ENCODE peak calls at places on chromosomes 13 and 19, in four cellular contexts. One of them, this sample, is unnamed.

GRCh38 chr13:46667687-46668281 is 114.8 kb downstream of the LRCH1 start:
- DNase-seq in GM12878: no peak
- DNase-seq in HepG2: no peak
- DNase-seq in K562: no peak
- DNase-seq in this sample: no peak

GRCh38 chr13:39462906-39463305 is 140.1 kb downstream of the LHFPL6 start:
- DNase-seq in GM12878: no peak
- DNase-seq in HepG2: no peak
- DNase-seq in K562: no peak
- DNase-seq in this sample: no peak

GRCh38 chr13:27442071-27442647 is 8.2 kb downstream of the MTIF3 start:
- DNase-seq in GM12878: no peak
- DNase-seq in HepG2: no peak
- DNase-seq in K562: no peak
- DNase-seq in this sample: no peak

GRCh38 chr19:6060600-6061391 is 49.5 kb downstream of the RFX2 start:
- DNase-seq in GM12878: no peak
- DNase-seq in HepG2: no peak
- DNase-seq in K562: peak; percentile 94
- DNase-seq in this sample: peak; percentile 78

GRCh38 chr19:29708553-29709439 is 6.3 kb downstream of the C19orf12 start:
- DNase-seq in GM12878: no peak
- DNase-seq in HepG2: peak; percentile 79
- DNase-seq in K562: no peak
- DNase-seq in this sample: no peak

GRCh38 chr13:24280722-24281121 is 28.7 kb upstream of the C1QTNF9 start:
- DNase-seq in GM12878: peak; percentile 30
- DNase-seq in HepG2: no peak
- DNase-seq in K562: no peak
- DNase-seq in this sample: no peak

GRCh38 chr13:37127706-37128241 is 22.3 kb upstream of the CSNK1A1L start:
- DNase-seq in GM12878: no peak
- DNase-seq in HepG2: no peak
- DNase-seq in K562: no peak
- DNase-seq in this sample: no peak

GRCh38 chr13:27953671-27954405 is 15.3 kb downstream of the CDX2 start:
- DNase-seq in GM12878: no peak
- DNase-seq in HepG2: peak; percentile 19
- DNase-seq in K562: peak; percentile 66
- DNase-seq in this sample: peak; percentile 90

GRCh38 chr13:32585625-32586021 is 629 bp upstream of the PDS5B start:
- DNase-seq in GM12878: no peak
- DNase-seq in HepG2: no peak
- DNase-seq in K562: no peak
- DNase-seq in this sample: no peak

GRCh38 chr13:111493468-111493867 is 173.0 kb downstream of the TEX29 start:
- DNase-seq in GM12878: no peak
- DNase-seq in HepG2: no peak
- DNase-seq in K562: no peak
- DNase-seq in this sample: no peak

GRCh38 chr19:21856751-21857150 is 20.8 kb upstream of the ZNF43 start:
- DNase-seq in GM12878: no peak
- DNase-seq in HepG2: no peak
- DNase-seq in K562: no peak
- DNase-seq in this sample: no peak

GRCh38 chr13:49554387-49554786 is 31.0 kb downstream of the RCBTB1 start:
- DNase-seq in GM12878: no peak
- DNase-seq in HepG2: no peak
- DNase-seq in K562: no peak
- DNase-seq in this sample: no peak

GRCh38 chr13:32657309-32657708 is 71.1 kb downstream of the PDS5B start:
- DNase-seq in GM12878: no peak
- DNase-seq in HepG2: no peak
- DNase-seq in K562: no peak
- DNase-seq in this sample: no peak

GRCh38 chr13:52104624-52105023 is 24.2 kb downstream of the NEK5 start:
- DNase-seq in GM12878: no peak
- DNase-seq in HepG2: peak; percentile 78
- DNase-seq in K562: no peak
- DNase-seq in this sample: no peak

GRCh38 chr13:88063741-88064140 is 392.6 kb downstream of the SLITRK5 start:
- DNase-seq in GM12878: no peak
- DNase-seq in HepG2: no peak
- DNase-seq in K562: no peak
- DNase-seq in this sample: no peak

GRCh38 chr19:41705393-41706174 is 2.8 kb upstream of the CEACAM5 start:
- DNase-seq in GM12878: no peak
- DNase-seq in HepG2: no peak
- DNase-seq in K562: peak; percentile 35
- DNase-seq in this sample: no peak

GRCh38 chr19:10503002-10503789 is at the start of gene KEAP1:
- DNase-seq in GM12878: no peak
- DNase-seq in HepG2: peak; percentile 18
- DNase-seq in K562: peak; percentile 73
- DNase-seq in this sample: peak; percentile 84

GRCh38 chr13:50783940-50784339 is 59.6 kb downstream of the DLEU7 start:
- DNase-seq in GM12878: no peak
- DNase-seq in HepG2: no peak
- DNase-seq in K562: no peak
- DNase-seq in this sample: no peak

GRCh38 chr19:10747271-10747670 is 29.4 kb downstream of the DNM2 start:
- DNase-seq in GM12878: no peak
- DNase-seq in HepG2: no peak
- DNase-seq in K562: no peak
- DNase-seq in this sample: no peak

GRCh38 chr13:22451345-22451744 is 729.4 kb upstream of the SGCG start:
- DNase-seq in GM12878: no peak
- DNase-seq in HepG2: peak; percentile 3
- DNase-seq in K562: no peak
- DNase-seq in this sample: no peak

GRCh38 chr13:74487091-74487722 is 353.0 kb upstream of the KLF12 start:
- DNase-seq in GM12878: no peak
- DNase-seq in HepG2: no peak
- DNase-seq in K562: no peak
- DNase-seq in this sample: no peak

GRCh38 chr13:111625526-111626315 is 305.3 kb downstream of the TEX29 start:
- DNase-seq in GM12878: no peak
- DNase-seq in HepG2: no peak
- DNase-seq in K562: no peak
- DNase-seq in this sample: no peak

GRCh38 chr13:27012482-27013197 is 159.0 kb downstream of the USP12 start:
- DNase-seq in GM12878: no peak
- DNase-seq in HepG2: no peak
- DNase-seq in K562: no peak
- DNase-seq in this sample: no peak

GRCh38 chr13:90968510-90968909 is 379.0 kb upstream of the MIR17HG start:
- DNase-seq in GM12878: no peak
- DNase-seq in HepG2: peak; percentile 2
- DNase-seq in K562: no peak
- DNase-seq in this sample: peak; percentile 38

GRCh38 chr13:38202730-38203129 is 146.9 kb upstream of the UFM1 start:
- DNase-seq in GM12878: no peak
- DNase-seq in HepG2: no peak
- DNase-seq in K562: no peak
- DNase-seq in this sample: no peak

GRCh38 chr13:46106839-46107371 is 2.1 kb upstream of the CPB2 start:
- DNase-seq in GM12878: no peak
- DNase-seq in HepG2: no peak
- DNase-seq in K562: no peak
- DNase-seq in this sample: no peak

GRCh38 chr19:53977991-53978731 is 13.3 kb upstream of the CACNG6 start:
- DNase-seq in GM12878: no peak
- DNase-seq in HepG2: no peak
- DNase-seq in K562: peak; percentile 54
- DNase-seq in this sample: peak; percentile 93

GRCh38 chr13:102726430-102726829 is 31.6 kb upstream of the METTL21C start:
- DNase-seq in GM12878: no peak
- DNase-seq in HepG2: peak; percentile 35
- DNase-seq in K562: no peak
- DNase-seq in this sample: no peak

GRCh38 chr19:45400192-45400591 is 4.7 kb downstream of the PPP1R13L start:
- DNase-seq in GM12878: no peak
- DNase-seq in HepG2: no peak
- DNase-seq in K562: no peak
- DNase-seq in this sample: no peak

GRCh38 chr19:37077615-37077928 is 661 bp upstream of the ZNF420 start:
- DNase-seq in GM12878: no peak
- DNase-seq in HepG2: peak; percentile 3
- DNase-seq in K562: no peak
- DNase-seq in this sample: no peak

GRCh38 chr19:38191747-38192146 is 32.3 kb downstream of the DPF1 start:
- DNase-seq in GM12878: no peak
- DNase-seq in HepG2: no peak
- DNase-seq in K562: no peak
- DNase-seq in this sample: no peak

GRCh38 chr19:38194061-38194701 is 29.8 kb downstream of the DPF1 start:
- DNase-seq in GM12878: no peak
- DNase-seq in HepG2: peak; percentile 49
- DNase-seq in K562: no peak
- DNase-seq in this sample: no peak

GRCh38 chr19:38190793-38191192 is 33.2 kb downstream of the DPF1 start:
- DNase-seq in GM12878: no peak
- DNase-seq in HepG2: no peak
- DNase-seq in K562: no peak
- DNase-seq in this sample: no peak

GRCh38 chr19:38193445-38193844 is 30.6 kb downstream of the DPF1 start:
- DNase-seq in GM12878: no peak
- DNase-seq in HepG2: no peak
- DNase-seq in K562: no peak
- DNase-seq in this sample: no peak

DNA sequence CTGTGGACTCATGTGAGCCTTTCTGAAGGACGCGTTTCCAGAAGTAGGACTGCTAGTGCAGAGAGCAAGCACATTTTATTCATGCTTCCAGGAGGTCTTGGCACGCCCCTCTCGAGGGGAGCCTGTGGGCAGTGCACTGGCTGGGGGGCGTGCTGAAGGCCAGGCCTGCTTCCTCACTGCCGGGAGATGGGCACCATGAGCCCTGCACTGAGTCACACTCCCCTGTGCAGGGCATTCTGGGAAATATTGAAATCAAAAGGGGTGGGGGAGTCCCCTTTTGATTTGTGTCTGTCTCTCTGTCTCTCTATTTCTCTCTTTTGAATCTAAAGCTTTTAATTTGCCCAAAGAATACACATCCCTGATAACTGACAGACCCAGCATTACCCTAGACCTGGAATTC is 34.0 kb downstream of the DPF1 start:
- DNase-seq in GM12878: no peak
- DNase-seq in HepG2: no peak
- DNase-seq in K562: no peak
- DNase-seq in this sample: no peak
- TF ChIP-seq YY1 in GM12878: no peak
- TF ChIP-seq YY1 in HepG2: no peak
- TF ChIP-seq YY1 in K562: no peak
- TF ChIP-seq YY1 in this sample: no peak

DNA sequence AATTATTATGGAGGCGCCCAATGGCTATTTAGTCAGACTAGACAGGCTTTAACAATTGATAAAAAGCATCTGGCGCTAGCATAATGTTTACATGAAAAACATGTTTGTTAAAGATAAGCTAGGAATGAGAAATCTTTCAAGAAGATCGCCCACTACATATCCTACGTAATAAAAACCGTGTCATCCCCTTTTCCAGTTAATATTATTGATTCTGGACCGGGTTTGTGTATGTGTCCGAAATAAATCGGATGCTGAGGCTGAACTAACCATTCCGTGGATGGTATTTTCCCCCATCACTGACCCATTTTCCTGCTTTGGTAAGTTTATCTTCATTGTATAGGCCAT is 8.8 kb downstream of the COL4A1 start:
- DNase-seq in GM12878: no peak
- DNase-seq in HepG2: no peak
- DNase-seq in K562: no peak
- DNase-seq in this sample: no peak
- TF ChIP-seq SMC3 in GM12878: no peak
- TF ChIP-seq SMC3 in HepG2: no peak
- TF ChIP-seq SMC3 in K562: no peak
- TF ChIP-seq SMC3 in this sample: no peak

DNA sequence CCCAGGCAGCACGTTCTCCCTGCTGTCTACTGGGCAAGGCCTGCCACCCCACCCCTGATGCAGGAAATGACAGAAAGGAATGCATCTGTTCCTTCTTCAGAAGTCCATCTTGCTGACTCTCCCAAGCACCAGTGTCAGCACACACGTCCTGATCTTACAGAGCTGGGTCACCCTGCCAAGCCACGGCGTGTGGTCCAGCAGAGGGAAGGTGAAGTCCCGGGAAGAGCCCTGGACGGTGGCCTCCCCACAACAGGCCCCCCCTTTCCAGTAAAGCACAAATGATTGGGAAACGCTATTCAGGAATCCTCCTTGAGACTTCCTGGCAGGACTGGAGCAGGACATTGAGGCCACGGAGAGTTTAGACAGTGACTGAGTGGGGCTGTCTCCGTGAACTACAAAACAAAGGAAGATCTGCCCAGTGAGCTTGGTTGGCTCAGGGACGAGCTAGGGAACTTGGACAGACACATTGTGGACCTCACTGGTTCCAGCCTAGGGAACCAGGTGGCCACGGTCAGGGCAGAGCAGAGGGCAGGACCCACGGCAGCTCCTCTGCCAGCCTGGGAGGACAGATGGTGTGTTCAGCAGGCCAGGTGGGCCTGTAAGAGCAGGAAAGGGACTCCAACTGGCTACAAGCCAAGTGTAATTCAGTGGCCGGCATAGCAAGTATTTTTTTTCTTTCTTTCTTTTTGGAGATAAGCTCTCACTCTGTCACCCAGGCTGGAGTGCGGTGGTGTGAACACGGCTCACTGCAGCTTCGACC is 41.7 kb downstream of the ELL start:
- DNase-seq in GM12878: no peak
- DNase-seq in HepG2: no peak
- DNase-seq in K562: no peak
- DNase-seq in this sample: no peak
- TF ChIP-seq YY1 in GM12878: no peak
- TF ChIP-seq YY1 in HepG2: no peak
- TF ChIP-seq YY1 in K562: no peak
- TF ChIP-seq YY1 in this sample: no peak

GRCh38 chr13:112983428-112984196 is 14.6 kb downstream of the MCF2L start:
- DNase-seq in GM12878: no peak
- DNase-seq in HepG2: peak; percentile 27
- DNase-seq in K562: peak; percentile 22
- DNase-seq in this sample: peak; percentile 90
- TF ChIP-seq SMC3 in GM12878: no peak
- TF ChIP-seq SMC3 in HepG2: no peak
- TF ChIP-seq SMC3 in K562: no peak
- TF ChIP-seq SMC3 in this sample: no peak

DNA sequence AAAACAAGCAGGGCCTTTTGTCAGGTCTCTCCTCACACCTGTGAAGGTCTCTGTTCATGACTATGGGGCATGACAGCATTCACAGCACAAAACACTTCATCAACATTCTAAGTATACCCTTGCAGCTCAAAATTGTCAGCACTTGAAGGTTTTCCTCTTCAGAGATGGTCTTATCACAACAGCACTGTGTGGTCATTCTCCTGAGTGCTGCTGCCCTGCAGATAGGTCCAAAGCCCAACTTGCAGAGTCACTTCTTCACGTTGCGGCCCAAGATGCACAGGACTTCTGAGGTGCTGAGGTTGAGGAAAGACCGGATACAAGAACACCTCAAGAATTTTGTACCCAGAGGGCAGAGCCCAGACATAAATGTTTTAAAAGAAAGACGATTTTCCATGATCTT is 574.5 kb downstream of the UQCRFS1 start:
- DNase-seq in GM12878: no peak
- DNase-seq in HepG2: no peak
- DNase-seq in K562: peak; percentile 19
- DNase-seq in this sample: no peak
- TF ChIP-seq YY1 in GM12878: no peak
- TF ChIP-seq YY1 in HepG2: no peak
- TF ChIP-seq YY1 in K562: no peak
- TF ChIP-seq YY1 in this sample: no peak